ENCODE peak calls at places on chromosomes 11 and 22, in four cellular contexts. One of them, this sample, is unnamed.

GRCh38 chr11:69268911-69269310 is 25.0 kb upstream of the MYEOV start:
- DNase-seq in ovary: no peak
- DNase-seq in HCT116: no peak
- DNase-seq in GM12891: no peak
- DNase-seq in this sample: no peak

GRCh38 chr11:90629251-90629806 is 406.5 kb upstream of the CHORDC1 start:
- DNase-seq in ovary: no peak
- DNase-seq in HCT116: no peak
- DNase-seq in GM12891: no peak
- DNase-seq in this sample: no peak

GRCh38 chr22:24553597-24554315 is 1.2 kb downstream of the GUCD1 start:
- DNase-seq in ovary: peak
- DNase-seq in HCT116: no peak
- DNase-seq in GM12891: no peak
- DNase-seq in this sample: no peak

GRCh38 chr11:16749666-16750065 is 11.2 kb downstream of the C11orf58 start:
- DNase-seq in ovary: no peak
- DNase-seq in HCT116: no peak
- DNase-seq in GM12891: no peak
- DNase-seq in this sample: no peak

GRCh38 chr11:45149483-45150056 is 3.1 kb downstream of the PRDM11 start:
- DNase-seq in ovary: no peak
- DNase-seq in HCT116: no peak
- DNase-seq in GM12891: no peak
- DNase-seq in this sample: no peak

GRCh38 chr11:34948721-34949120 is 32.3 kb downstream of the PDHX start:
- DNase-seq in ovary: no peak
- DNase-seq in HCT116: no peak
- DNase-seq in GM12891: no peak
- DNase-seq in this sample: no peak

GRCh38 chr22:41021039-41021654 is 70.0 kb downstream of the RBX1 start:
- DNase-seq in ovary: peak
- DNase-seq in HCT116: no peak
- DNase-seq in GM12891: no peak
- DNase-seq in this sample: no peak

GRCh38 chr11:112785717-112786116 is 175.5 kb upstream of the NCAM1 start:
- DNase-seq in ovary: no peak
- DNase-seq in HCT116: no peak
- DNase-seq in GM12891: no peak
- DNase-seq in this sample: no peak

GRCh38 chr11:86726118-86726748 is 53.8 kb upstream of the ME3 start:
- DNase-seq in ovary: no peak
- DNase-seq in HCT116: peak
- DNase-seq in GM12891: no peak
- DNase-seq in this sample: no peak

GRCh38 chr11:13663631-13664071 is 4.8 kb upstream of the FAR1 start:
- DNase-seq in ovary: no peak
- DNase-seq in HCT116: no peak
- DNase-seq in GM12891: no peak
- DNase-seq in this sample: peak

GRCh38 chr11:69658606-69659450 is 16.3 kb downstream of the LTO1 start:
- DNase-seq in ovary: no peak
- DNase-seq in HCT116: no peak
- DNase-seq in GM12891: no peak
- DNase-seq in this sample: no peak

GRCh38 chr11:107612445-107612844 is 21.5 kb downstream of the ELMOD1 start:
- DNase-seq in ovary: no peak
- DNase-seq in HCT116: no peak
- DNase-seq in GM12891: no peak
- DNase-seq in this sample: no peak

GRCh38 chr11:86743223-86744118 is 56.9 kb upstream of the PRSS23 start:
- DNase-seq in ovary: no peak
- DNase-seq in HCT116: peak
- DNase-seq in GM12891: no peak
- DNase-seq in this sample: no peak

GRCh38 chr11:10379871-10380568 is 75.0 kb upstream of the AMPD3 start:
- DNase-seq in ovary: no peak
- DNase-seq in HCT116: no peak
- DNase-seq in GM12891: no peak
- DNase-seq in this sample: no peak

GRCh38 chr11:69884286-69884685 is 65.1 kb upstream of the FGF3 start:
- DNase-seq in ovary: no peak
- DNase-seq in HCT116: no peak
- DNase-seq in GM12891: no peak
- DNase-seq in this sample: no peak

GRCh38 chr11:83159901-83160865 is 3.3 kb downstream of the PCF11 start:
- DNase-seq in ovary: no peak
- DNase-seq in HCT116: no peak
- DNase-seq in GM12891: no peak
- DNase-seq in this sample: no peak

GRCh38 chr22:41481131-41481830 is 12.4 kb downstream of the ACO2 start:
- DNase-seq in ovary: no peak
- DNase-seq in HCT116: no peak
- DNase-seq in GM12891: no peak
- DNase-seq in this sample: no peak

GRCh38 chr11:64862914-64863313 is 15.5 kb downstream of the EHD1 start:
- DNase-seq in ovary: no peak
- DNase-seq in HCT116: no peak
- DNase-seq in GM12891: no peak
- DNase-seq in this sample: no peak

GRCh38 chr11:106473089-106473722 is 395.7 kb downstream of the AASDHPPT start:
- DNase-seq in ovary: no peak
- DNase-seq in HCT116: no peak
- DNase-seq in GM12891: no peak
- DNase-seq in this sample: no peak

GRCh38 chr11:94910779-94911178 is 62.6 kb downstream of the CWC15 start:
- DNase-seq in ovary: no peak
- DNase-seq in HCT116: no peak
- DNase-seq in GM12891: no peak
- DNase-seq in this sample: no peak

GRCh38 chr22:43077121-43077877 is 11.9 kb downstream of the TTLL1 start:
- DNase-seq in ovary: no peak
- DNase-seq in HCT116: no peak
- DNase-seq in GM12891: no peak
- DNase-seq in this sample: no peak

GRCh38 chr11:40289370-40289769 is 1170.1 kb downstream of the LRRC4C start:
- DNase-seq in ovary: no peak
- DNase-seq in HCT116: no peak
- DNase-seq in GM12891: no peak
- DNase-seq in this sample: no peak

DNA sequence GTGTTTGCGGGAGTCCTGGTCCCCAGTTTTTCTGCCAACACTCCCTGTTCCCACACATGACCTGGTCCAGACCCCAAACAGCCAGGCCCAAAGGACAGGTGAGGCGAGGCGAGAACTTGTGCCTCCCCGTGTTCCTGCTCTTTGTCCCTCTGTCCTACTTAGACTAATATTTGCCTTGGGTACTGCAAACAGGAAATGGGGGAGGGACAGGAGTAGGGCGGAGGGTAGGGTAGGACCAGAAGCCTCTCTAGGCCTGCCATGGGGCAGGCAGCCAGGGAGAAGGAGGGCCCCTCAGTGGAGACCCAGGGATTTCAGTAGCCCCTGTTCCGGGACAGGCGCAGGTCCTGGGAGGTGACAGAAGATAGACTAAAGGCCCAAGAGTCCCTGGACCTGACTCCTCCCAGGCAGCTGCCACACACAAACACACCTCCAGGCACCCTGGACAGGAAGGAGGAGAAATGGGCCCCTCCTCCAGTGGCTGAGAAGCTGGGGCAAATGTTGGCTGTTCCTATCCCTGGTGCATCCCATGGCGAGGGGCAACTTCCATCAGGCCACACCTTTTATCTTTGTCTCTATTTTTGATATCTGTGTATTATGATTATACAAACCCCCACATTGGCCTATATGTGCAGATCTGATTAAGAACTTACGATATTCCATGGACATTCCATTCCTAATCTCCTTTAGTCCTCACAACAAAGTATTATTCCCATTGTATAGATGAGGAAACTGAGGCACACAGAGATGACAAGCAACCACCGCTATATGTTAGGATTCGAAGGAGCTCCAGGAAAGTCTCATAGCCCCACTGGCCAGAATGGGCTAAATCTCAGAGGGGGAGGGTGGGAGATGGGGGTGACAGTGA is 626 bp upstream of the F2 start:
- DNase-seq in ovary: no peak
- DNase-seq in HCT116: no peak
- DNase-seq in GM12891: no peak
- DNase-seq in this sample: peak
- TF ChIP-seq POLR2A in ovary: no peak
- TF ChIP-seq POLR2A in HCT116: no peak
- TF ChIP-seq POLR2A in GM12891: no peak
- TF ChIP-seq POLR2A in this sample: no peak

GRCh38 chr22:38786631-38787030 is 7.3 kb downstream of the DNAL4 start:
- DNase-seq in ovary: no peak
- DNase-seq in HCT116: no peak
- DNase-seq in GM12891: no peak
- DNase-seq in this sample: no peak

GRCh38 chr22:38788016-38788415 is 5.9 kb downstream of the DNAL4 start:
- DNase-seq in ovary: no peak
- DNase-seq in HCT116: no peak
- DNase-seq in GM12891: no peak
- DNase-seq in this sample: no peak

GRCh38 chr22:38788846-38789245 is 5.1 kb downstream of the DNAL4 start:
- DNase-seq in ovary: no peak
- DNase-seq in HCT116: no peak
- DNase-seq in GM12891: no peak
- DNase-seq in this sample: no peak

GRCh38 chr22:38789606-38790005 is 4.3 kb downstream of the DNAL4 start:
- DNase-seq in ovary: no peak
- DNase-seq in HCT116: no peak
- DNase-seq in GM12891: no peak
- DNase-seq in this sample: no peak

GRCh38 chr22:38788417-38788816 is 5.5 kb downstream of the DNAL4 start:
- DNase-seq in ovary: no peak
- DNase-seq in HCT116: no peak
- DNase-seq in GM12891: no peak
- DNase-seq in this sample: no peak
- TF ChIP-seq POLR2A in ovary: no peak
- TF ChIP-seq POLR2A in HCT116: no peak
- TF ChIP-seq POLR2A in GM12891: no peak
- TF ChIP-seq POLR2A in this sample: no peak

GRCh38 chr22:38874529-38875222 is 2.7 kb upstream of the CBX6 start:
- DNase-seq in ovary: no peak
- DNase-seq in HCT116: no peak
- DNase-seq in GM12891: no peak
- DNase-seq in this sample: no peak

GRCh38 chr22:38871360-38872171 is 450 bp downstream of the CBX6 start:
- DNase-seq in ovary: peak
- DNase-seq in HCT116: no peak
- DNase-seq in GM12891: no peak
- DNase-seq in this sample: no peak

GRCh38 chr22:38873469-38874411 is 1.7 kb upstream of the CBX6 start:
- DNase-seq in ovary: no peak
- DNase-seq in HCT116: no peak
- DNase-seq in GM12891: no peak
- DNase-seq in this sample: no peak

GRCh38 chr22:38872172-38872830 is at the start of gene CBX6:
- DNase-seq in ovary: peak
- DNase-seq in HCT116: peak
- DNase-seq in GM12891: peak
- DNase-seq in this sample: peak

GRCh38 chr22:38872831-38873248 is 824 bp upstream of the CBX6 start:
- DNase-seq in ovary: peak
- DNase-seq in HCT116: no peak
- DNase-seq in GM12891: no peak
- DNase-seq in this sample: peak
- TF ChIP-seq POLR2A in ovary: peak
- TF ChIP-seq POLR2A in HCT116: no peak
- TF ChIP-seq POLR2A in GM12891: no peak
- TF ChIP-seq POLR2A in this sample: no peak

DNA sequence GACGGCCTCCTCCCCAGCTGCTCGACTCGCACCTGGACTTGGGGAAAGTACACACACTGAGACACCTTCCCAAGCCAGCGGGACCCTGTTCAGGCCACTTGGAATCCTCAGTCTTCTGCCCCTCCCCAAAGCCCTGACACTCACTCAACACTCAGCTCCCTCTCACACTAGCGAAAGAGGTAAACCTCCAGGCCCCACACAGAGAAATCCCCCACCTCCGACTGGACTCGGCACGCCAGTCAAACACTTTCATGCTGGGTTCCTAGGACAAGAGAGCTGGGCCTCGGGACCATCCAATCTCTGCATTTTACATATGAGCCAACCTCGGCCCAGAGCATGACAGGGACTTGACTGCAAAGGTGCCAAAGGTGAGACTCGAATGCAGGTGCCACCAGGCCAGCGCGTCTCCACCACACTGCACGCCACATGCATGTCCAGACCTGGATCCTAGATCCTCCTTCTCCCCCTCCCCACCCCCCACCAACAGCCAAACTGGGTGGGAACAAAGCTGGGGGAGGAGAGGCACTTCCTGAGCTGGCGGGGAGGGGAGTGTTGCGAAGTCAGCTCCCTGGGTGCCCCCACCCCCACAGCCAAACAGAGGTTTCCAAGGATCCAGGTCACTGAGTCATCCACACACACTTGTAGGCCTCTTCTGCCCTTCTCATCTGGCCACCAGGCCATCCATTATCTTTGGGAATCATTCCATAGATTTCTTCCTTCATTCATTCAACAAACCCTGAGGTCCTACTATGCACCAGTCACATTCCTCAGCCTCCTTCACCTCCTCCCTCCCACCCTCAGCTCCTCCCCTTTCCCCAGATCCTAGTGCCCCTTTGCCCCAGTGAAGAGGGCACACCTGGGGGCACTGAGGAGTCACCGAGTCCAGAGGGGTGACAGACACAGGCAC is 10.7 kb upstream of the CD5 start:
- DNase-seq in ovary: no peak
- DNase-seq in HCT116: no peak
- DNase-seq in GM12891: no peak
- DNase-seq in this sample: no peak
- TF ChIP-seq POLR2A in ovary: no peak
- TF ChIP-seq POLR2A in HCT116: no peak
- TF ChIP-seq POLR2A in GM12891: peak
- TF ChIP-seq POLR2A in this sample: no peak

This sample was measured in H54.